ENCODE peak calls at places on chromosomes 13 and 19, in ten cellular contexts. O is ovary, G is left ventricle myocardium inferior, U is left lung, J is brain microvascular endothelial cell, A is IMR-90, X is thyroid gland, W is PC-9, F is adrenal gland, Z is osteoblast. H is an unnamed sample.

GRCh38 chr13:20431687-20432384 is 93.8 kb downstream of the CRYL1 start:
- DNase-seq in O (no peak), G (no peak), U (no peak), J (no peak), A (no peak), X (no peak), W (no peak), F (no peak), Z (peak; percentile 31), H (no peak)

GRCh38 chr13:44471686-44472085 is 98.1 kb downstream of the SERP2 start:
- DNase-seq in O (no peak), G (no peak), U (no peak), J (peak; percentile 52), A (peak; percentile 58), X (no peak), W (no peak), F (no peak), Z (no peak), H (no peak)

GRCh38 chr13:102234618-102235017 is 167.2 kb downstream of the FGF14 start:
- DNase-seq in O (no peak), G (no peak), U (no peak), J (no peak), A (peak; percentile 1), X (no peak), W (no peak), F (no peak), Z (no peak), H (no peak)

GRCh38 chr13:96967248-96967745 is 27.0 kb downstream of the OXGR1 start:
- DNase-seq in O (no peak), G (no peak), U (no peak), J (no peak), A (no peak), X (no peak), W (no peak), F (no peak), Z (no peak), H (no peak)

GRCh38 chr19:16589917-16590316 is 17.7 kb upstream of the SLC35E1 start:
- DNase-seq in O (no peak), G (no peak), U (peak; percentile 61), J (no peak), A (no peak), X (peak; percentile 68), W (no peak), F (no peak), Z (peak; percentile 77), H (no peak)

GRCh38 chr19:16649734-16650133 is 10.2 kb downstream of the SMIM7 start:
- DNase-seq in O (no peak), G (no peak), U (no peak), J (no peak), A (no peak), X (peak; percentile 21), W (no peak), F (no peak), Z (no peak), H (no peak)

GRCh38 chr19:45331411-45331810 is 8.7 kb upstream of the CKM start:
- DNase-seq in O (no peak), G (no peak), U (no peak), J (no peak), A (no peak), X (no peak), W (no peak), F (no peak), Z (no peak), H (no peak)

GRCh38 chr13:112729408-112729807 is 39.6 kb downstream of the ATP11A start:
- DNase-seq in O (no peak), G (peak; percentile 74), U (no peak), J (no peak), A (no peak), X (no peak), W (no peak), F (no peak), Z (no peak), H (peak; percentile 16)

GRCh38 chr13:110815471-110816204 is 99.2 kb downstream of the ANKRD10 start:
- DNase-seq in O (no peak), G (no peak), U (no peak), J (no peak), A (no peak), X (no peak), W (peak; percentile 27), F (no peak), Z (no peak), H (no peak)

DNA sequence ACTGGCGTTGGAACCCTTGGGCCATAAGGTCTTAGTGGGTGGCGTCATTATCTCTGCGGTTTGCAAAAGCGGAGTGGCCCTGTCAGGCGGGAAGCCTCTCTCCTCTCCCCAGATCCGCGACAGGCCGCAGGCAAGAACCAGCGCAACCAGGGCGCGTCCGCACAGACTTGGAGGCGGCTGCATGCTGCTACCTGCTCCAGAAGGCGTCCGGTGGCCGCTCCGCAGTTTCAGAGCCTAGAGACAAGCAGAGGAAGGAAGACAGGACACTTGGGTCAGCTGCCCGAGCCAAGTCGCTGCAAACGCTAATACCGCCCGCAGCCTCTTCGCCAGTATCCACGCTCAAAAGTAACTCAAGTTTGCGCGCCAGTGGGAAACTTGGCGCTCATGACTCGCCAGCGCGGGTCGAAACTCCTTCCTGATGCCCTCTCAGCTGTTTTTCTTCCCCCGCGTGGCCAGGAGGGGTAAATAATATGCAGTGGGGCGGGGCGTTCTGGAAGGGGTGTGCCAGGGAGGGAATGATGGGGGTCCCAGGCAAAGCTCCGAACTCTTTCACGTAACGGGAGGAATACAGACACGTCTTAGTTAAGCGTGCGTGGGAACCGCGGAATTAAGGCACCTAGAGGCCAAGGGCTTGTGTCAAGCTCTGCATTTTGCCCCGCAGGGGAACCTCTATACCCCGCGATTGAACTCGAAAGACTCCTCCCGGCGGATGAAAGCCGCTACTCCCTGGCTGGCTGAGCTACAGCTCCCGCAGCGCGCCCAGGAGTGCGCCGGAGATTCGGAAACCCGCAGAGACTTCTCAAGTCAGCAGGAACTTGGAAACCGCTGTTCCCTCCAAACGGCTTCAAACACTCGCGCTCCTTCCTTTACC is at the start of gene EDNRB:
- DNase-seq in O (no peak), G (peak; percentile 59), U (peak; percentile 88), J (peak; percentile 20), A (peak; percentile 17), X (peak; percentile 49), W (no peak), F (peak; percentile 47), Z (peak; percentile 38), H (peak; percentile 27)
- TF ChIP-seq CTCF in O (no peak), G (peak; percentile 42), U (no peak), J (peak; percentile 48), A (no peak), X (peak; percentile 24), W (no peak), F (peak; percentile 40), Z (no peak), H (no peak)

GRCh38 chr19:48561412-48561811 is 9.4 kb downstream of the SULT2B1 start:
- DNase-seq in O (no peak), G (no peak), U (no peak), J (no peak), A (no peak), X (peak; percentile 44), W (no peak), F (no peak), Z (no peak), H (no peak)

GRCh38 chr19:48556163-48556562 is 4.2 kb downstream of the SULT2B1 start:
- DNase-seq in O (no peak), G (no peak), U (no peak), J (peak; percentile 41), A (peak; percentile 69), X (peak; percentile 55), W (peak; percentile 68), F (peak; percentile 84), Z (peak; percentile 92), H (no peak)

GRCh38 chr19:48560095-48560530 is 8.1 kb downstream of the SULT2B1 start:
- DNase-seq in O (no peak), G (no peak), U (no peak), J (no peak), A (no peak), X (no peak), W (no peak), F (no peak), Z (no peak), H (no peak)

GRCh38 chr19:48556825-48557224 is 4.9 kb downstream of the SULT2B1 start:
- DNase-seq in O (no peak), G (no peak), U (no peak), J (no peak), A (no peak), X (no peak), W (no peak), F (no peak), Z (no peak), H (no peak)

GRCh38 chr19:48558018-48558684 is 6.2 kb downstream of the SULT2B1 start:
- DNase-seq in O (no peak), G (no peak), U (peak; percentile 78), J (peak; percentile 36), A (peak; percentile 40), X (peak; percentile 75), W (peak; percentile 38), F (peak; percentile 88), Z (peak; percentile 96), H (peak; percentile 80)
- H3K4me3 ChIP-seq in O (no peak overlapping the region), G (no peak overlapping the region), U (no peak overlapping the region), J (peak overlapping the region; percentile 12), A (no peak overlapping the region), X (no peak overlapping the region), W (no peak overlapping the region), F (no peak overlapping the region), Z (peak overlapping the region; percentile 55), H (no peak overlapping the region)

GRCh38 chr19:36331353-36332228 is 47.4 kb downstream of the ZFP14 start:
- DNase-seq in O (peak; percentile 82), G (peak; percentile 82), U (peak; percentile 69), J (peak; percentile 96), A (peak; percentile 94), X (peak; percentile 96), W (peak; percentile 93), F (peak; percentile 91), Z (peak; percentile 95), H (peak; percentile 64)
- H3K27ac ChIP-seq in O (no peak overlapping the region), G (peak overlapping the region; percentile 76), U (peak overlapping the region; percentile 51), J (no peak overlapping the region), A (no peak overlapping the region), X (peak overlapping the region; percentile 39), W (peak overlapping the region; percentile 48), F (no peak overlapping the region), Z (peak overlapping the region; percentile 56), H (no peak overlapping the region)

GRCh38 chr13:90374183-90374582 is 973.3 kb upstream of the MIR17HG start:
- DNase-seq in O (no peak), G (no peak), U (no peak), J (no peak), A (no peak), X (no peak), W (no peak), F (no peak), Z (no peak), H (no peak)

DNA sequence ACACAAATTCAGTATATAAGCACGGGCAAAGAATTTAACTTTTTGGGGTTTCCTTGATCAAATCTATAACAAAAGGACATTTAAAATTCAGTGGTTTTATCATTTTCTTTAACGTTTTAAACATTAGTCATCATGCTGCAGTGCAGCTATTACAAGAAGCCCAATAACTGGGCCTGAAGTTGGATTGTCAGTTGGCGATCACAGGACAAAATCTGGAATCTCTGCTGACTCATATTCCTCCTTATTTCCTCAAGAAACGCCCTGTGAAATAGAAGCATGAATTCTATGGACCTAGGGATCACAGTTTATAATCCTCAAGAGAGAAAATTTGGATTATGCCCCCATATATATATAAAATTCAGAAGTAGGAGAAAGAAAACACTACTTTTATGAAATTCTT is 971.6 kb upstream of the MIR17HG start:
- DNase-seq in O (no peak), G (no peak), U (no peak), J (peak; percentile 24), A (no peak), X (no peak), W (no peak), F (no peak), Z (no peak), H (no peak)
- TF ChIP-seq CTCF in O (no peak), G (no peak), U (no peak), J (no peak), A (no peak), X (no peak), W (no peak), F (no peak), Z (no peak), H (no peak)

H was measured in stomach.